ENCODE peak calls at places on chromosomes 6 and 20, in four cellular contexts. J is HEK293T, F is HepG2, Y is K562. X is an unnamed sample.
A peak's percentile ranks its signal among the peaks of the same experiment; 100 is the strongest.

GRCh38 chr20:58636396-58636982 is 14.6 kb upstream of the STX16 start:
- DNase-seq in J (no peak), Y (no peak), F (no peak), X (no peak)

GRCh38 chr20:9458075-9458818 is 56.1 kb upstream of the LAMP5 start:
- DNase-seq in J (peak; percentile 15), Y (no peak), F (peak; percentile 59), X (peak; percentile 47)

GRCh38 chr20:36017034-36017951 is 48.9 kb downstream of the CNBD2 start:
- DNase-seq in J (no peak), F (no peak), Y (no peak), X (no peak)

GRCh38 chr20:54088430-54088829 is 18.0 kb upstream of the BCAS1 start:
- DNase-seq in J (no peak), F (no peak), Y (no peak), X (no peak)

GRCh38 chr20:49862607-49863200 is 50.1 kb downstream of the SLC9A8 start:
- DNase-seq in F (no peak), Y (no peak), J (no peak), X (no peak)

GRCh38 chr20:47150403-47151152 is 205.9 kb downstream of the ZMYND8 start:
- DNase-seq in Y (peak; percentile 78), F (peak; percentile 86), J (peak; percentile 84), X (peak; percentile 90)

GRCh38 chr6:108940741-108941140 is 92.5 kb downstream of the ARMC2 start:
- DNase-seq in J (no peak), F (no peak), Y (no peak), X (no peak)

GRCh38 chr6:25384234-25384633 is 105.1 kb downstream of the CARMIL1 start:
- DNase-seq in F (no peak), J (no peak), Y (no peak), X (no peak)

GRCh38 chr6:92790381-92790780 is 629.0 kb downstream of the EPHA7 start:
- DNase-seq in F (no peak), Y (no peak), J (no peak), X (no peak)

GRCh38 chr20:35954907-35955251 is 577 bp upstream of the SCAND1 start:
- DNase-seq in Y (no peak), F (peak; percentile 58), J (no peak), X (no peak)

GRCh38 chr6:3296113-3296512 is 37.4 kb downstream of the PSMG4 start:
- DNase-seq in Y (no peak), J (no peak), F (no peak), X (no peak)

GRCh38 chr6:3297909-3298308 is 39.2 kb downstream of the PSMG4 start:
- DNase-seq in F (no peak), J (no peak), Y (no peak), X (no peak)

GRCh38 chr6:3294396-3294795 is 35.6 kb downstream of the PSMG4 start:
- DNase-seq in J (no peak), Y (no peak), F (no peak), X (peak; percentile 4)

GRCh38 chr6:3294921-3295871 is 36.4 kb downstream of the PSMG4 start:
- DNase-seq in Y (no peak), F (peak; percentile 25), J (no peak), X (peak; percentile 45)

GRCh38 chr6:3296537-3297453 is 38.0 kb downstream of the PSMG4 start:
- DNase-seq in Y (no peak), F (no peak), J (no peak), X (no peak)
- TF ChIP-seq ELF4 in Y (no peak), F (no peak), J (no peak), X (no peak)

DNA sequence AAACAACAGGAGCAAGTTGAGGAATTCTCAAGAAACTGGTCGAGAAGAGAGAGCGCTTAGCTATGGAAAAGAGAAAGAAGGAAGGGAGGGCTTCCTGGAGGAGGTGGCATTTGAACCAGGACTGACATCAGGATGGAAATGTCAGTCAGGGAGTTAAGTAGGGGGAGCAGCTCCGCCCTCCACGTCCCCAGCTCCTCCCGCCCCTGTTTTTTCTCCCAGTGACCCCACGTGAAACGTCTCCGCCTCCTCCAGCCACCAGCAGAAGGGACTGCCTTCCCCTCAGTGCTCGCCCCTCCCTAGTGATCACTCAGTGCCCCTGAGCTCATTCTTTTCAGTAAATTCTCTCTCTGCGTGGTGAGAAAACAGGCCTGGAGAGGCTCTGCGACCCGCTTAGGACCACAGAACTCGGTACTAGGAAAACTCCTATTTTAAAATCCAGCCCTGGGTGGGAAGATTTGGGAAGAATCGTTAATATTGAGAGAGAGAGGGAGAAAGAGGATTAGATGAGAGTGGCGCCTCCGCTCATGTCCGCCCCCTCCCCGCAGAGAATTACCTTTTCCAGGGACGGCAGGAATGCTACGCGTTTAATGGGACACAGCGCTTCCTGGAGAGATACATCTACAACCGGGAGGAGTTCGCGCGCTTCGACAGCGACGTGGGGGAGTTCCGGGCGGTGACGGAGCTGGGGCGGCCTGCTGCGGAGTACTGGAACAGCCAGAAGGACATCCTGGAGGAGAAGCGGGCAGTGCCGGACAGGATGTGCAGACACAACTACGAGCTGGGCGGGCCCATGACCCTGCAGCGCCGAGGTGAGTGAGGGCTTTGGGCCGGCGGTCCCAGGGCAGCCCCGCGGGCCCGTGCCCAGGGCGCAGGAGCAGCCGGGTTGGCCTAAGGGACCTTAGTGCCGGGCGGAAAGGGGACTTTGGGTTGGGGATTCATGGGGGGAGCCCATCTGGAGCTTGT is 4.6 kb downstream of the HLA-DPB1 start:
- DNase-seq in J (no peak), Y (peak; percentile 37), F (no peak), X (peak; percentile 77)
- TF ChIP-seq ELF4 in J (no peak), Y (no peak), F (no peak), X (no peak)

GRCh38 chr6:44166591-44167184 is 8.1 kb downstream of the CAPN11 start:
- DNase-seq in F (no peak), Y (peak; percentile 70), J (no peak), X (peak; percentile 39)
- TF ChIP-seq ELF4 in F (no peak), Y (no peak), J (no peak), X (no peak)

DNA sequence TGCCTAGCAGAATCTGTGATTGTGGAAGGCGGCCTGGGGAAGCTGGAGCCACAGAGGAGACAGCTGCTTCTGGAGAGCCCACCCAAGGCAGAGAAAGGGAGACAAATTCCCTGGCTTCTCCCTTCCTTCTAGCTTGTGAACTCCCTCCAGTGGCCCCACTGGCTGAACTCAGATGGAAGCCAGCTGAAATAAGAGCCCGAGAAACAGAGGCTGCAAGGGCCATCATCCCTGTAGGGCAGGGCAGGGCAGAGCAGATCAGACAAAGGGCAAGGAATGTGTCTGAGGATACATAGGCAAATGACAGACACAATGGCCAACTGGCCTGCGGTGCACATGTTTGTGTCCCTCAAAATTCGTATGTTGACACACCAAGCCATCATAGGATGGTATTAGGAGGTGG is 25.3 kb downstream of the MDFI start:
- DNase-seq in Y (no peak), J (no peak), F (no peak), X (no peak)
- TF ChIP-seq ELF4 in Y (no peak), J (no peak), F (no peak), X (no peak)

DNA sequence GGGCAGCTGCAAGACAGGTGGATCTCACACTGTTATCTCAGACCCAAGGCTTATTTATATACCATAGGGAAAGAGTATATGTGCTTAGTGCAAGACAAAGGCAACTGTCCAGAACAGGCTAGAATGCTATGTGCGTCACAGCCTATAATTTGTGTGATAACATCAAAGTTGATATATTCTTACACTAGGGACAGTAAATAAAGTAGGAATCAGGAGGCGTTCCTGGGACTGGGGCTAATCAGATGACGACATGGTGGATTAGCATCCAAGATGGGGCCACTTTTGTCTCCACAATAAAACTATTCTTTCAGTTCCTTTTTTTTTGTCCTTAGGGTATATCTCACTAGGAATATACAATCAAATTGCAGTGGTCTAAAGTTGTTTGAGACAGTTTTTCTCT is 54.9 kb upstream of the IER3 start:
- DNase-seq in Y (no peak), F (no peak), J (no peak), X (no peak)
- TF ChIP-seq ELF4 in Y (no peak), F (no peak), J (no peak), X (no peak)

GRCh38 chr6:139109558-139109957 is 25.3 kb upstream of the HECA start:
- DNase-seq in J (no peak), F (peak; percentile 51), Y (no peak), X (peak; percentile 62)
- TF ChIP-seq ELF4 in J (no peak), F (no peak), Y (no peak), X (no peak)

GRCh38 chr6:121984956-121985355 is 414.5 kb upstream of the HSF2 start:
- DNase-seq in Y (no peak), F (no peak), J (no peak), X (peak; percentile 26)
- TF ChIP-seq ELF4 in Y (no peak), F (no peak), J (no peak), X (no peak)

DNA sequence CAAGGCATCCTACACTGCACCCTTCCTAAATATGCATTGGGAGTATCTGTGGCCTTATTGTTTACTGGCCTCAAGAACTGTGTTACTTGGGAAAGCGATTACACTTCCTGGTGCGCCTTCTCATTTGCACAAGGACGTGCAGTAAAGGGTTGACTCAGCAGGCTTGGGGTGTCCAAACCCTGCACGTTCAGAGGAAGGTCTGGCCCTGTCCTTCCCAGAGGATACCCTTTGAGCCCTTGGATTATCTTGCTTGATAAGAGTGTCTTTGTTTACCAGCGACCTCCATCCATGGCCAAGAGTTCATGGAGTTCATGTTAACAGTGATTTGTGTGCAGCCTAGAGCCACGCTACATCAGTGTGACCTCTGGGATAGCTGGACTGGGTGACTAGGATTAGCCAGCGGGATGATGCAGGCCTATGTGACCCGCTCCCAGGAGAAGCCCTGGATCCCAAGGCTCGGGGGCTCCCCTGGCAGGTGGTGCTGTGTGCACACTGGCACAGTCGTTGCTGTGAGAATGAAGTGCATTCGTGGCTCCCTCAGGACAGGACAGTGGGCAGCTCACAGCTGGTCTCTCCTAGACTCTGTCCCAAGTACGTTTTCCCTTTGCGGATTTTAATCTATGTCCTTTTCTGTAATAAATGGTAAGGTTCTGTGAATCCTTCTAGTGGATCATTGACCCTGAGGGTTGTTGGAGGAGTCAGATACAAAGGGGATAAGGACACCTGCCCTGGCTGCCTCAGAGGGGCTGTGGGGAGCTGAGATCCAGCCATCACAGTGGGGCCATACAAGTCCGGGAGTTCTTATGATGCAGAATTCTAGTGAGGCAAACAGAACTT is 73.5 kb downstream of the TTLL2 start:
- DNase-seq in F (peak; percentile 98), Y (no peak), J (no peak), X (no peak)
- TF ChIP-seq ELF4 in F (no peak), Y (no peak), J (no peak), X (no peak)